ENCODE peak calls at places on chromosomes 3 and 15, in five cellular contexts. One of them, this sample, is unnamed.

GRCh38 chr3:55569033-55569518 is 82.0 kb upstream of the WNT5A start:
- DNase-seq in right atrium auricular region: no peak
- DNase-seq in neural crest cell: no peak
- DNase-seq in CD4-positive, alpha-beta T cell: no peak
- DNase-seq in activated CD8-positive, alpha-beta memory T cell treated with anti-CD3 and anti-CD28 coated beads for 48 hours: no peak
- DNase-seq in this sample: no peak

GRCh38 chr3:66031102-66031698 is 7.5 kb downstream of the MAGI1 start:
- DNase-seq in right atrium auricular region: no peak
- DNase-seq in CD4-positive, alpha-beta T cell: no peak
- DNase-seq in neural crest cell: no peak
- DNase-seq in activated CD8-positive, alpha-beta memory T cell treated with anti-CD3 and anti-CD28 coated beads for 48 hours: no peak
- DNase-seq in this sample: no peak

GRCh38 chr3:119322523-119323400 is 28.6 kb downstream of the ARHGAP31 start:
- DNase-seq in activated CD8-positive, alpha-beta memory T cell treated with anti-CD3 and anti-CD28 coated beads for 48 hours: peak; percentile 96
- DNase-seq in neural crest cell: peak; percentile 70
- DNase-seq in right atrium auricular region: peak; percentile 90
- DNase-seq in CD4-positive, alpha-beta T cell: peak; percentile 86
- DNase-seq in this sample: peak; percentile 97

GRCh38 chr3:141795311-141795710 is 32.1 kb downstream of the GRK7 start:
- DNase-seq in activated CD8-positive, alpha-beta memory T cell treated with anti-CD3 and anti-CD28 coated beads for 48 hours: no peak
- DNase-seq in neural crest cell: no peak
- DNase-seq in CD4-positive, alpha-beta T cell: no peak
- DNase-seq in right atrium auricular region: no peak
- DNase-seq in this sample: peak; percentile 83

GRCh38 chr3:177193706-177194268 is 3.5 kb downstream of the TBL1XR1 start:
- DNase-seq in activated CD8-positive, alpha-beta memory T cell treated with anti-CD3 and anti-CD28 coated beads for 48 hours: no peak
- DNase-seq in CD4-positive, alpha-beta T cell: no peak
- DNase-seq in neural crest cell: no peak
- DNase-seq in right atrium auricular region: peak; percentile 48
- DNase-seq in this sample: no peak

GRCh38 chr15:44066211-44066827 is 128.8 kb downstream of the FRMD5 start:
- DNase-seq in right atrium auricular region: no peak
- DNase-seq in activated CD8-positive, alpha-beta memory T cell treated with anti-CD3 and anti-CD28 coated beads for 48 hours: peak; percentile 9
- DNase-seq in CD4-positive, alpha-beta T cell: peak; percentile 36
- DNase-seq in neural crest cell: peak; percentile 20
- DNase-seq in this sample: peak; percentile 73

GRCh38 chr3:76497636-76498035 is 542.3 kb upstream of the ROBO2 start:
- DNase-seq in activated CD8-positive, alpha-beta memory T cell treated with anti-CD3 and anti-CD28 coated beads for 48 hours: no peak
- DNase-seq in right atrium auricular region: no peak
- DNase-seq in CD4-positive, alpha-beta T cell: no peak
- DNase-seq in neural crest cell: no peak
- DNase-seq in this sample: no peak

GRCh38 chr3:15428539-15428938 is 1.1 kb downstream of the EAF1 start:
- DNase-seq in right atrium auricular region: no peak
- DNase-seq in CD4-positive, alpha-beta T cell: no peak
- DNase-seq in neural crest cell: no peak
- DNase-seq in activated CD8-positive, alpha-beta memory T cell treated with anti-CD3 and anti-CD28 coated beads for 48 hours: no peak
- DNase-seq in this sample: peak; percentile 37

GRCh38 chr15:75903331-75904240 is at the start of gene FBXO22:
- DNase-seq in CD4-positive, alpha-beta T cell: peak; percentile 88
- DNase-seq in right atrium auricular region: peak; percentile 89
- DNase-seq in activated CD8-positive, alpha-beta memory T cell treated with anti-CD3 and anti-CD28 coated beads for 48 hours: peak; percentile 79
- DNase-seq in neural crest cell: peak; percentile 87
- DNase-seq in this sample: peak; percentile 96

GRCh38 chr3:136276049-136276755 is 26.1 kb downstream of the PCCB start:
- DNase-seq in right atrium auricular region: no peak
- DNase-seq in neural crest cell: no peak
- DNase-seq in CD4-positive, alpha-beta T cell: no peak
- DNase-seq in activated CD8-positive, alpha-beta memory T cell treated with anti-CD3 and anti-CD28 coated beads for 48 hours: no peak
- DNase-seq in this sample: no peak

GRCh38 chr3:96813820-96814580 is 394 bp upstream of the EPHA6 start:
- DNase-seq in activated CD8-positive, alpha-beta memory T cell treated with anti-CD3 and anti-CD28 coated beads for 48 hours: no peak
- DNase-seq in CD4-positive, alpha-beta T cell: no peak
- DNase-seq in right atrium auricular region: peak; percentile 59
- DNase-seq in neural crest cell: peak; percentile 52
- DNase-seq in this sample: no peak

GRCh38 chr15:76065267-76065666 is 5.5 kb downstream of the TMEM266 start:
- DNase-seq in CD4-positive, alpha-beta T cell: no peak
- DNase-seq in activated CD8-positive, alpha-beta memory T cell treated with anti-CD3 and anti-CD28 coated beads for 48 hours: peak; percentile 3
- DNase-seq in right atrium auricular region: no peak
- DNase-seq in neural crest cell: no peak
- DNase-seq in this sample: peak; percentile 83

GRCh38 chr3:185280572-185281365 is 26.9 kb upstream of the EHHADH start:
- DNase-seq in right atrium auricular region: no peak
- DNase-seq in activated CD8-positive, alpha-beta memory T cell treated with anti-CD3 and anti-CD28 coated beads for 48 hours: no peak
- DNase-seq in neural crest cell: no peak
- DNase-seq in CD4-positive, alpha-beta T cell: no peak
- DNase-seq in this sample: peak; percentile 77

This sample was measured in NB4.